ENCODE peak calls at places on chromosomes 12 and 14, in five cellular contexts. D is neural progenitor cell, Y is thoracic aorta, S is AG04450, N is psoas muscle. M is an unnamed sample. For H3K9me3, the result is how much of the 10 kb centered on the place peaks cover.

GRCh38 chr14:102825307-102826095 is 48.3 kb downstream of the TRAF3 start:
- DNase-seq in D (no peak), Y (no peak), S (no peak), N (no peak), M (no peak)

GRCh38 chr12:27143676-27144075 is 61.3 kb upstream of the C12orf71 start:
- DNase-seq in D (no peak), Y (no peak), S (no peak), N (no peak), M (no peak)

GRCh38 chr12:92756905-92757598 is 54.3 kb downstream of the PLEKHG7 start:
- DNase-seq in D (no peak), Y (no peak), S (no peak), N (no peak), M (no peak)

GRCh38 chr12:32455607-32456063 is 56.3 kb downstream of the FGD4 start:
- DNase-seq in D (peak), Y (no peak), S (peak), N (no peak), M (no peak)

GRCh38 chr12:102978316-102978715 is 20.8 kb downstream of the ASCL1 start:
- DNase-seq in D (no peak), Y (no peak), S (no peak), N (no peak), M (no peak)

GRCh38 chr12:19614601-19615442 is 175.5 kb downstream of the AEBP2 start:
- DNase-seq in D (no peak), Y (no peak), S (no peak), N (no peak), M (no peak)

GRCh38 chr12:118271770-118272417 is 100.8 kb downstream of the TAOK3 start:
- DNase-seq in D (no peak), Y (no peak), S (no peak), N (no peak), M (no peak)

GRCh38 chr12:2335109-2335508 is 282.3 kb downstream of the CACNA1C start:
- DNase-seq in D (no peak), Y (no peak), S (no peak), N (no peak), M (no peak)

GRCh38 chr12:11014234-11014633 is 8.2 kb downstream of the TAS2R19 start:
- DNase-seq in D (no peak), Y (no peak), S (no peak), N (no peak), M (no peak)

GRCh38 chr14:58749066-58749669 is 111.4 kb downstream of the DACT1 start:
- DNase-seq in D (no peak), Y (no peak), S (peak), N (no peak), M (peak)

GRCh38 chr12:92055877-92056276 is 89.8 kb downstream of the BTG1 start:
- DNase-seq in D (no peak), Y (no peak), S (no peak), N (no peak), M (no peak)

GRCh38 chr12:12557733-12558132 is 4.9 kb downstream of the DUSP16 start:
- DNase-seq in D (no peak), Y (no peak), S (no peak), N (no peak), M (no peak)

GRCh38 chr14:52553002-52553670 is 500 bp downstream of the GPR137C start:
- DNase-seq in D (peak), Y (no peak), S (no peak), N (peak), M (peak)

GRCh38 chr14:54483073-54483745 is 5.6 kb downstream of the GMFB start:
- DNase-seq in D (no peak), Y (no peak), S (no peak), N (no peak), M (no peak)

GRCh38 chr12:123120452-123121166 is 30.3 kb downstream of the PITPNM2 start:
- DNase-seq in D (no peak), Y (no peak), S (no peak), N (no peak), M (no peak)

GRCh38 chr14:48967419-48967818 is 618.8 kb downstream of the RPS29 start:
- DNase-seq in D (no peak), Y (no peak), S (no peak), N (no peak), M (no peak)

GRCh38 chr12:121610239-121611149 is 15.8 kb upstream of the ORAI1 start:
- DNase-seq in D (peak), Y (no peak), S (no peak), N (no peak), M (no peak)

GRCh38 chr14:60102389-60102788 is 10.7 kb downstream of the PCNX4 start:
- DNase-seq in D (no peak), Y (no peak), S (peak), N (no peak), M (no peak)

GRCh38 chr12:107400686-107401447 is 284.7 kb upstream of the PWP1 start:
- DNase-seq in D (no peak), Y (no peak), S (no peak), N (no peak), M (no peak)

GRCh38 chr12:18861287-18861858 is 123.5 kb downstream of the CAPZA3 start:
- DNase-seq in D (no peak), Y (no peak), S (no peak), N (no peak), M (no peak)

GRCh38 chr14:100640481-100641273 is 53.5 kb upstream of the BEGAIN start:
- DNase-seq in D (no peak), Y (no peak), S (no peak), N (no peak), M (no peak)

GRCh38 chr14:60649815-60650381 is 621 bp upstream of the SIX1 start:
- DNase-seq in D (peak), Y (no peak), S (no peak), N (no peak), M (no peak)

GRCh38 chr12:113697646-113698504 is 226.2 kb upstream of the LHX5 start:
- DNase-seq in D (peak), Y (no peak), S (no peak), N (no peak), M (no peak)

GRCh38 chr12:112979281-112979680 is 962 bp downstream of the OAS2 start:
- DNase-seq in D (no peak), Y (no peak), S (no peak), N (no peak), M (no peak)

GRCh38 chr14:28982228-28982627 is 215.6 kb downstream of the FOXG1 start:
- DNase-seq in D (no peak), Y (no peak), S (no peak), N (no peak), M (no peak)

GRCh38 chr12:93758974-93759373 is 81.8 kb downstream of the CRADD start:
- DNase-seq in D (no peak), Y (no peak), S (no peak), N (no peak), M (no peak)

GRCh38 chr14:71061458-71061857 is 154.2 kb downstream of the PCNX1 start:
- DNase-seq in D (no peak), Y (no peak), S (no peak), N (no peak), M (no peak)

GRCh38 chr14:104891121-104891551 is 26.1 kb downstream of the CEP170B start:
- DNase-seq in D (no peak), Y (no peak), S (no peak), N (no peak), M (no peak)

GRCh38 chr14:104894331-104895206 is 29.5 kb downstream of the CEP170B start:
- DNase-seq in D (no peak), Y (no peak), S (no peak), N (peak), M (peak)

GRCh38 chr14:104891664-104892500 is 26.8 kb downstream of the CEP170B start:
- DNase-seq in D (no peak), Y (no peak), S (no peak), N (peak), M (no peak)

GRCh38 chr14:104893435-104894207 is 28.6 kb downstream of the CEP170B start:
- DNase-seq in D (no peak), Y (no peak), S (no peak), N (peak), M (peak)

GRCh38 chr14:104892517-104893434 is 27.7 kb downstream of the CEP170B start:
- DNase-seq in D (no peak), Y (no peak), S (no peak), N (peak), M (peak)
- TF ChIP-seq CTCF in D (no peak), Y (no peak), S (no peak), N (no peak), M (no peak)

DNA sequence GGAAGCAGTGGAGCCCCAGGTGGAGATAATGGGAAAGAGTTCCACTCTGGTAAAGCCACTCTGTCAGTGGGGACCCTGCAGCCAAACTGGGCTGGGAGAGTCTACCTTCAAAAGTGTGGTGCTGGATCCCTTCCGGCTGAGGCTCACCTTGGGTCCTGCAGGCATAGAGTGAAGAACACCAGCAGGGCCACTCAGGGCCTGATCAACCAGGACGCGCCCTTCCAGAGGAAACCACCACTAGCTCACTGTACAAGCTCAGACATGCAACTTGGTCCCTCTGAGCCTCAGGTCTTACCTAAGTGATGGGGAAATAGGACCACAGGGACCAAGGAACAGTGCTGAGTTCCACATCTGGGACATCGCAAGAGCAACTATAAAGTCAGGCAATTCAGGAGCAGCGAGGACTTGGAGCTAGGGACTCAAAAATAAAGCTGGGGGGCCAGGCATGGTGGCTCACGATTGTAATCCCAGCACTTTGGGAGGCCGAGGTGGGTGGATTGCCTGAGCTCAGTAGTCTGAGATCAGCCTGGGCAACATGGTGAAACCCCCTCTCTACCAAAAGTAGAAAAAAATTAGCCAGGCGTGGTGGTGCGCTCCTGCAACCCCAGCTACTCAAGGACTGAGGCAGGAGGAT is 5.9 kb upstream of the PRPH start:
- DNase-seq in D (no peak), Y (no peak), S (no peak), N (no peak), M (no peak)
- H3K27ac ChIP-seq in D (no peak), Y (no peak), S (no peak), N (no peak), M (no peak)

GRCh38 chr12:133026996-133027395 is 10.3 kb upstream of the ZNF84 start:
- DNase-seq in D (no peak), Y (no peak), S (no peak), N (no peak), M (no peak)
- H3K9me3 ChIP-seq in D (under half), Y (half or more), S (under half), N (half or more), M (half or more)

GRCh38 chr14:82872494-82872893 is 1338.8 kb upstream of the SEL1L start:
- DNase-seq in D (peak), Y (no peak), S (no peak), N (no peak), M (no peak)
- TF ChIP-seq CTCF in D (peak), Y (no peak), S (peak), N (no peak), M (no peak)

M was measured in left lung.